ENCODE peak calls at places on chromosomes 12 and 14, in seven cellular contexts. N is BJ, F is progenitor cell of endocrine pancreas, O is gastrocnemius medialis, E is cardiac fibroblast, B is HFFc6, T is Calu3. S is an unnamed sample.

GRCh38 chr14:68543516-68543915 is 249.4 kb downstream of the ZFP36L1 start:
- DNase-seq in N (no peak), F (no peak), O (no peak), E (no peak), B (no peak), T (no peak), S (no peak)

GRCh38 chr14:67332468-67332867 is 27.1 kb downstream of the ATP6V1D start:
- DNase-seq in N (no peak), F (no peak), O (no peak), E (no peak), B (no peak), T (no peak), S (no peak)

GRCh38 chr12:99984271-99985128 is at the start of gene ANKS1B:
- DNase-seq in N (no peak), F (peak), O (peak), E (peak), B (no peak), T (peak), S (peak)

GRCh38 chr14:61461808-61462275 is 140.5 kb downstream of the PRKCH start:
- DNase-seq in N (no peak), F (peak), O (no peak), E (peak), B (peak), T (peak), S (peak)

GRCh38 chr12:106583578-106584103 is 837 bp downstream of the RFX4 start:
- DNase-seq in N (no peak), F (no peak), O (no peak), E (peak), B (no peak), T (peak), S (no peak)

GRCh38 chr12:66446276-66446675 is 144.0 kb downstream of the HELB start:
- DNase-seq in N (no peak), F (no peak), O (no peak), E (no peak), B (no peak), T (no peak), S (no peak)

GRCh38 chr12:2013527-2014223 is 9.4 kb upstream of the DCP1B start:
- DNase-seq in N (no peak), F (no peak), O (no peak), E (peak), B (no peak), T (no peak), S (no peak)

GRCh38 chr12:88553941-88554658 is 26.2 kb downstream of the KITLG start:
- DNase-seq in N (peak), F (no peak), O (peak), E (peak), B (peak), T (peak), S (no peak)

GRCh38 chr12:104998423-104999346 is 12.6 kb downstream of the NOPCHAP1 start:
- DNase-seq in N (no peak), F (no peak), O (no peak), E (no peak), B (no peak), T (peak), S (no peak)

GRCh38 chr12:88897723-88898122 is 317.5 kb upstream of the KITLG start:
- DNase-seq in N (no peak), F (no peak), O (peak), E (peak), B (peak), T (no peak), S (no peak)

GRCh38 chr14:28707814-28708213 is 58.8 kb upstream of the FOXG1 start:
- DNase-seq in N (no peak), F (no peak), O (no peak), E (peak), B (no peak), T (no peak), S (no peak)

GRCh38 chr12:62787606-62788005 is 147.3 kb downstream of the PPM1H start:
- DNase-seq in N (no peak), F (no peak), O (no peak), E (peak), B (no peak), T (no peak), S (no peak)

GRCh38 chr14:83425138-83425537 is 1891.5 kb upstream of the SEL1L start:
- DNase-seq in N (peak), F (no peak), O (no peak), E (peak), B (peak), T (no peak), S (no peak)

GRCh38 chr12:55722948-55723347 is 2.8 kb downstream of the RDH5 start:
- DNase-seq in N (no peak), F (no peak), O (no peak), E (no peak), B (no peak), T (no peak), S (no peak)

GRCh38 chr14:100488057-100488456 is 99.2 kb downstream of the BEGAIN start:
- DNase-seq in N (no peak), F (no peak), O (no peak), E (no peak), B (no peak), T (no peak), S (no peak)

GRCh38 chr12:110844131-110844530 is 2.7 kb upstream of the CCDC63 start:
- DNase-seq in N (no peak), F (no peak), O (no peak), E (no peak), B (no peak), T (no peak), S (no peak)

GRCh38 chr12:110844551-110845395 is 2.0 kb upstream of the CCDC63 start:
- DNase-seq in N (no peak), F (no peak), O (no peak), E (peak), B (no peak), T (no peak), S (no peak)

GRCh38 chr12:110836291-110836690 is 10.5 kb upstream of the CCDC63 start:
- DNase-seq in N (no peak), F (no peak), O (no peak), E (no peak), B (no peak), T (no peak), S (no peak)

GRCh38 chr12:110846615-110847566 is at the start of gene CCDC63:
- DNase-seq in N (no peak), F (peak), O (peak), E (peak), B (no peak), T (peak), S (peak)

GRCh38 chr12:110841007-110841406 is 5.8 kb upstream of the CCDC63 start:
- DNase-seq in N (no peak), F (no peak), O (no peak), E (no peak), B (no peak), T (no peak), S (no peak)
- TF ChIP-seq CTCF in N (no peak), F (no peak), O (no peak), E (no peak), B (no peak), T (no peak), S (no peak)

GRCh38 chr12:41940571-41940970 is 204.1 kb downstream of the GXYLT1 start:
- DNase-seq in N (no peak), F (no peak), O (no peak), E (no peak), B (no peak), T (no peak), S (no peak)

GRCh38 chr12:41932028-41932427 is 212.6 kb downstream of the GXYLT1 start:
- DNase-seq in N (no peak), F (no peak), O (no peak), E (no peak), B (no peak), T (no peak), S (no peak)

GRCh38 chr12:41932470-41932991 is 212.1 kb downstream of the GXYLT1 start:
- DNase-seq in N (no peak), F (peak), O (peak), E (peak), B (no peak), T (peak), S (peak)

DNA sequence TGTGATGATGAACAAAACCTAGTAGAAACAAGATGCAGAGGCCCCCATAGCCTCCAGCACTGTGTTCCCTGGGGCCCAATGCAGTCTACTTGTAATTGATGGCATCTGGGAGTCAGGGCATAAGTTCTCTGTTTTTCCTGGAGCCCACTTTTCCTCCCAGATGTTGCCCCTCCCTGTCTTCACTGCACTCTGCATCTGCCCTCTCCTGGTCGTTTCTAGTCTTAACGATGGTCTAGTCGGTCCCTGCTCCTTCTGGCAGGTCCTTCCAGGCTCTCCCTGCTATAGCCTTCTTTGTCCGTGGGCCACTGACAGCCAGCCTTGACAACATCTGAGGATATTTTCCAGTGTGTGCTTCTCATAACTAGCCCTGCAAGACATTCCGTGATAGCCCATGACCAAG is 208.3 kb downstream of the GXYLT1 start:
- DNase-seq in N (no peak), F (no peak), O (no peak), E (no peak), B (no peak), T (no peak), S (no peak)
- TF ChIP-seq CTCF in N (no peak), F (no peak), O (no peak), E (no peak), B (no peak), T (no peak), S (no peak)

GRCh38 chr14:102295301-102295700 is 9.7 kb downstream of the MOK start:
- DNase-seq in N (no peak), F (no peak), O (no peak), E (peak), B (peak), T (no peak), S (no peak)
- TF ChIP-seq CTCF in N (peak), F (peak), O (no peak), E (peak), B (peak), T (no peak), S (no peak)

DNA sequence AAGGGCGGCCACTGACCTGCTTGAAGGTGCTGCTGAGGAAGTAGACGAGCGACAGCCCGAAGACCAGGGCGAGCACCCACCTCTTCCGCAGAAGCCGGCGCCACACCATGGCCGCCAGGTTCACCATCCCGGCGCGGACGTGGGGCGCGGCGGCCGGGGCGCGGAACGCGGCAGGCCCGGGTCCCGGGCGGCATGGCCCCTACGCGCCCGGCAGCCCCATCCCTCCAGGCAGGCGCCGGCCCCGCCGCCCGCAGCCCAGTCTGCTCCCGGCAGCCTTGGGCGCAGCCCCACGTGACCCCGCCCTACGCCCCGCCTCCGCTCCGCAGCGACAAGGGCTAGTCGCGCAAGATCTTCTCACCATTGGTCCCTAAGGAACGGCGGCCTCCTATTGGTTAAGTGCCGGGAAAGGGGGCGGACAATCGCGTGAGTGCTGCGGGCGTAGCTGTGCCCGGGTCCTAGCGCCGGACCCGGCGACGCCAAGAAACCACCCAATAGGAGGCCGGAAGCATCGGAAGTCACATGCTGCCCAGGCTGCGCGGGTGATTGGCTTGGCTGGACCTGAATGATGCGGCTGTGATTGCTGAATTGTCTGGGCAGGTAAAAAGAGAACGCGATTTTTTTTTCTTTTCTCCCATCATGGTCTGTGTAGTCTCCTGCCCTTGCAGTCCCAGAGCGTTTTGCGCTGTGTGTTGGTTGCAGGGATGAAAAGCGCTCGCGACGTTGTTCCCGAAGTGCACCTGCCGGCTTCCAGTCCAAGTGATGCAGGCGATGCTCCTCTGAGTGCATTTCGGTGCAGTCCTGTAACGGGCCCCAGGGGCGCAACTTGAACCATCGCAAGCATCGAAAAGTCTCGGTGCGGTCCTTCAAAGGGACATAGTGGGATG is at the start of the genes RNFT2 and SPRING1:
- DNase-seq in N (peak), F (peak), O (peak), E (peak), B (peak), T (peak), S (peak)
- TF ChIP-seq CTCF in N (peak), F (peak), O (no peak), E (no peak), B (peak), T (no peak), S (no peak)

GRCh38 chr12:19741132-19741489 is 301.8 kb downstream of the AEBP2 start:
- DNase-seq in N (no peak), F (no peak), O (no peak), E (peak), B (no peak), T (no peak), S (no peak)

GRCh38 chr12:19744760-19745218 is 305.5 kb downstream of the AEBP2 start:
- DNase-seq in N (no peak), F (no peak), O (no peak), E (peak), B (no peak), T (peak), S (no peak)

GRCh38 chr12:19740472-19741131 is 301.3 kb downstream of the AEBP2 start:
- DNase-seq in N (no peak), F (no peak), O (no peak), E (peak), B (no peak), T (no peak), S (no peak)

GRCh38 chr12:19737019-19737418 is 297.7 kb downstream of the AEBP2 start:
- DNase-seq in N (no peak), F (no peak), O (no peak), E (no peak), B (no peak), T (no peak), S (no peak)

DNA sequence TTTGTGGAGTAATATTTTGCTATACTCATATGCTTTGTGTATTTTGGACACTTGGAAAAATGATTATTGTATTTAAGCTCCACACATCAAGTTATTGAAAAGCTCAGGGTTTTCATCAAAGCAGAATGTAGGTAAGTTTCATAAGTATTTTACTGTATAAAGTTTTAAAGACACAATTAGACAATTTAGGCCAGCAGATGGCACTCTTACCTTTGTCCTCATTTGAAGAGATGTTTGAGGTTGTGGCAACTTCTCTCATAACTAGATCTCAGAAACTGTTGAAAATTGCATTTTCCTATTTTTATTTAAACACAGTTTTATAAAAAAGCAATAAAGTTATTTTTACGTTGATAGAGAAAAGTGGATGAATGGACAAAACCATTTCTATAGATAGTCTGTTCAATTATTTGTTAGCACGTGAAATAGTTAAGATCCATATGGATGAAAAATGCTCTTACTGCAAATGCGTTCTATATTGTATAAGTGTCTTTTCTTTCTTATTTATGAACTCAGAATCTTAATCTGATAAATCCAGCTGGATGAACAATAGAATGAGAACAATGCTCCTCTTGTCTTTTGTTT is 300.0 kb downstream of the AEBP2 start:
- DNase-seq in N (no peak), F (peak), O (no peak), E (peak), B (peak), T (peak), S (peak)
- TF ChIP-seq CTCF in N (peak), F (peak), O (peak), E (peak), B (peak), T (peak), S (peak)

GRCh38 chr12:120534203-120534702 is at the start of gene RNF10:
- DNase-seq in N (no peak), F (peak), O (peak), E (peak), B (peak), T (peak), S (peak)

GRCh38 chr12:120538281-120539156 is 4.4 kb downstream of the RNF10 start:
- DNase-seq in N (no peak), F (no peak), O (peak), E (peak), B (peak), T (peak), S (no peak)

GRCh38 chr12:120536064-120536791 is 2.1 kb downstream of the RNF10 start:
- DNase-seq in N (no peak), F (no peak), O (no peak), E (no peak), B (no peak), T (peak), S (no peak)

GRCh38 chr12:120532701-120533238 is 1.4 kb upstream of the RNF10 start:
- DNase-seq in N (no peak), F (no peak), O (no peak), E (no peak), B (no peak), T (no peak), S (no peak)

GRCh38 chr12:120534703-120535655 is 823 bp downstream of the RNF10 start:
- DNase-seq in N (no peak), F (peak), O (no peak), E (peak), B (peak), T (peak), S (peak)
- TF ChIP-seq CTCF in N (no peak), F (peak), O (no peak), E (no peak), B (no peak), T (no peak), S (no peak)

GRCh38 chr12:124610629-124611558 is 43.5 kb upstream of the NCOR2 start:
- DNase-seq in N (no peak), F (no peak), O (no peak), E (no peak), B (no peak), T (no peak), S (no peak)
- TF ChIP-seq CTCF in N (no peak), F (no peak), O (no peak), E (no peak), B (no peak), T (no peak), S (no peak)

DNA sequence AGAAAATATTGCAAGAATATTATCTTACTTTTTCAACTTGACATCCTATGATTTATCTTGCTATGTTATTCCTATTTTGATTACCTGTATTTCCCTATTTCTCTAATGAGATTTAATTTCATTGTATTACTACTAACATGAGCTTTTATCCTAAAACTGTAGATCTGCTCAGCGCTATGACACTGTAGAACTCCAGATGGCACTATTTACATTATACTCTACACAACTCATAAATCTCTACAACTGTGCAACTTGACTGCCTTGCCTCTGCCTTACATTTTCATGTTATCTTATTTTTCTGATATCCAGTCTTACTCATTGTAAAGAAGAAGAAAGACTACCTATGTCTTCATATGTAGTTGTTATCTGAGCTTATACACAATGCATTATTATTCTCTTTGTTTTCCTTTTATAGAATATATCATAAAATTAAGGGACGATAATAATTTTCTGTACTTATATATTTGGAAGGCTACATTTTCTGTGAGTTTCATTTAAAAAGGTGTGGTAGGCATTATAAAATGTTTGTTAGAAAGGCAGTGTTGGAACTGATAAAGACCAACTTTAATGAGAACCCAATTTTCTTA is 24.1 kb downstream of the NUP37 start:
- DNase-seq in N (no peak), F (no peak), O (no peak), E (peak), B (peak), T (peak), S (no peak)
- TF ChIP-seq CTCF in N (peak), F (peak), O (no peak), E (peak), B (peak), T (peak), S (peak)

GRCh38 chr14:53515264-53515663 is 362.1 kb upstream of the DDHD1 start:
- DNase-seq in N (no peak), F (no peak), O (no peak), E (no peak), B (no peak), T (no peak), S (no peak)

GRCh38 chr14:53509845-53510244 is 356.7 kb upstream of the DDHD1 start:
- DNase-seq in N (peak), F (no peak), O (peak), E (peak), B (no peak), T (no peak), S (no peak)

GRCh38 chr14:53510281-53510912 is 357.3 kb upstream of the DDHD1 start:
- DNase-seq in N (no peak), F (no peak), O (no peak), E (no peak), B (no peak), T (no peak), S (no peak)

GRCh38 chr14:53509227-53509822 is 356.2 kb upstream of the DDHD1 start:
- DNase-seq in N (peak), F (no peak), O (peak), E (no peak), B (no peak), T (no peak), S (no peak)
- TF ChIP-seq CTCF in N (no peak), F (no peak), O (no peak), E (no peak), B (no peak), T (no peak), S (no peak)